ENCODE peak calls at places on chromosome 2, in five cellular contexts. Q is NCI-H524, N is amniotic stem cell, W is NCI-H774, M is foreskin fibroblast. S is an unnamed sample.

GRCh38 chr2:127104166-127104660 is 2.7 kb downstream of the BIN1 start:
- DNase-seq in Q (no peak), N (no peak), W (no peak), M (no peak), S (no peak)

GRCh38 chr2:160207804-160208661 is 8.0 kb upstream of the ITGB6 start:
- DNase-seq in Q (no peak), N (peak), W (no peak), M (peak), S (peak)

GRCh38 chr2:23711979-23712755 is 214.8 kb downstream of the ATAD2B start:
- DNase-seq in Q (no peak), N (no peak), W (no peak), M (no peak), S (no peak)

GRCh38 chr2:146853741-146854444 is 990.9 kb upstream of the ACVR2A start:
- DNase-seq in Q (no peak), N (no peak), W (no peak), M (peak), S (peak)

GRCh38 chr2:25714740-25715139 is 41.4 kb upstream of the DTNB start:
- DNase-seq in Q (peak), N (no peak), W (no peak), M (peak), S (no peak)

GRCh38 chr2:218860950-218861381 is 1.4 kb downstream of the WNT6 start:
- DNase-seq in Q (peak), N (no peak), W (peak), M (peak), S (peak)

GRCh38 chr2:204794624-204795023 is 249.3 kb downstream of the PARD3B start:
- DNase-seq in Q (no peak), N (no peak), W (no peak), M (peak), S (no peak)

GRCh38 chr2:54468643-54469042 is 12.5 kb downstream of the SPTBN1 start:
- DNase-seq in Q (peak), N (no peak), W (no peak), M (peak), S (no peak)

GRCh38 chr2:237670641-237671040 is 43.3 kb downstream of the LRRFIP1 start:
- DNase-seq in Q (no peak), N (no peak), W (no peak), M (peak), S (no peak)

GRCh38 chr2:240401781-240402551 is 33.5 kb upstream of the GPC1 start:
- DNase-seq in Q (no peak), N (no peak), W (no peak), M (no peak), S (no peak)

GRCh38 chr2:16326736-16327300 is 338.8 kb downstream of the CYRIA start:
- DNase-seq in Q (no peak), N (no peak), W (no peak), M (no peak), S (no peak)

GRCh38 chr2:12107849-12108420 is 361.5 kb downstream of the LPIN1 start:
- DNase-seq in Q (no peak), N (no peak), W (no peak), M (peak), S (no peak)

GRCh38 chr2:72117718-72118117 is 29.9 kb downstream of the CYP26B1 start:
- DNase-seq in Q (no peak), N (no peak), W (no peak), M (no peak), S (no peak)

GRCh38 chr2:31187166-31187565 is 30.1 kb downstream of the CAPN14 start:
- DNase-seq in Q (no peak), N (no peak), W (no peak), M (no peak), S (no peak)

GRCh38 chr2:177712462-177712861 is 319.9 kb downstream of the AGPS start:
- DNase-seq in Q (no peak), N (no peak), W (no peak), M (no peak), S (no peak)